ENCODE peak calls at places on chromosomes 3 and 15, in eight cellular contexts. One of them, this sample, is unnamed.

GRCh38 chr15:63364293-63365003 is 17.2 kb downstream of the CA12 start:
- DNase-seq in stimulated activated CD8-positive, alpha-beta memory T cell treated with anti-CD3 and anti-CD28 coated beads, Interleukin-15, amount 100 ng/mL, for 24 hours: no peak
- DNase-seq in RPMI8226: no peak
- DNase-seq in RWPE1: no peak
- DNase-seq in foreskin fibroblast: no peak
- DNase-seq in ACHN: no peak
- DNase-seq in T-helper 2 cell: no peak
- DNase-seq in pancreas: no peak
- DNase-seq in this sample: no peak

GRCh38 chr3:44842376-44842775 is 19.3 kb upstream of the TMEM42 start:
- DNase-seq in stimulated activated CD8-positive, alpha-beta memory T cell treated with anti-CD3 and anti-CD28 coated beads, Interleukin-15, amount 100 ng/mL, for 24 hours: no peak
- DNase-seq in RPMI8226: no peak
- DNase-seq in RWPE1: no peak
- DNase-seq in foreskin fibroblast: no peak
- DNase-seq in ACHN: no peak
- DNase-seq in T-helper 2 cell: no peak
- DNase-seq in pancreas: no peak
- DNase-seq in this sample: no peak

GRCh38 chr3:133935843-133936825 is 40.5 kb upstream of the RAB6B start:
- DNase-seq in stimulated activated CD8-positive, alpha-beta memory T cell treated with anti-CD3 and anti-CD28 coated beads, Interleukin-15, amount 100 ng/mL, for 24 hours: no peak
- DNase-seq in RPMI8226: no peak
- DNase-seq in RWPE1: no peak
- DNase-seq in foreskin fibroblast: no peak
- DNase-seq in ACHN: no peak
- DNase-seq in T-helper 2 cell: no peak
- DNase-seq in pancreas: no peak
- DNase-seq in this sample: no peak

GRCh38 chr3:197811343-197811742 is 20.3 kb downstream of the LRCH3 start:
- DNase-seq in stimulated activated CD8-positive, alpha-beta memory T cell treated with anti-CD3 and anti-CD28 coated beads, Interleukin-15, amount 100 ng/mL, for 24 hours: no peak
- DNase-seq in RPMI8226: no peak
- DNase-seq in RWPE1: no peak
- DNase-seq in foreskin fibroblast: peak
- DNase-seq in ACHN: no peak
- DNase-seq in T-helper 2 cell: no peak
- DNase-seq in pancreas: no peak
- DNase-seq in this sample: no peak

GRCh38 chr3:148833223-148833622 is 5.6 kb downstream of the CPB1 start:
- DNase-seq in stimulated activated CD8-positive, alpha-beta memory T cell treated with anti-CD3 and anti-CD28 coated beads, Interleukin-15, amount 100 ng/mL, for 24 hours: no peak
- DNase-seq in RPMI8226: no peak
- DNase-seq in RWPE1: no peak
- DNase-seq in foreskin fibroblast: peak
- DNase-seq in ACHN: no peak
- DNase-seq in T-helper 2 cell: no peak
- DNase-seq in pancreas: no peak
- DNase-seq in this sample: no peak

GRCh38 chr15:37789881-37790280 is 144.6 kb upstream of the TMCO5A start:
- DNase-seq in stimulated activated CD8-positive, alpha-beta memory T cell treated with anti-CD3 and anti-CD28 coated beads, Interleukin-15, amount 100 ng/mL, for 24 hours: no peak
- DNase-seq in RPMI8226: no peak
- DNase-seq in RWPE1: peak
- DNase-seq in foreskin fibroblast: peak
- DNase-seq in ACHN: peak
- DNase-seq in T-helper 2 cell: no peak
- DNase-seq in pancreas: no peak
- DNase-seq in this sample: no peak

GRCh38 chr3:183515968-183516851 is 39.3 kb downstream of the KLHL6 start:
- DNase-seq in stimulated activated CD8-positive, alpha-beta memory T cell treated with anti-CD3 and anti-CD28 coated beads, Interleukin-15, amount 100 ng/mL, for 24 hours: peak
- DNase-seq in RPMI8226: no peak
- DNase-seq in RWPE1: no peak
- DNase-seq in foreskin fibroblast: no peak
- DNase-seq in ACHN: no peak
- DNase-seq in T-helper 2 cell: peak
- DNase-seq in pancreas: no peak
- DNase-seq in this sample: peak

GRCh38 chr3:38554127-38554827 is 58.1 kb downstream of the EXOG start:
- DNase-seq in stimulated activated CD8-positive, alpha-beta memory T cell treated with anti-CD3 and anti-CD28 coated beads, Interleukin-15, amount 100 ng/mL, for 24 hours: no peak
- DNase-seq in RPMI8226: no peak
- DNase-seq in RWPE1: no peak
- DNase-seq in foreskin fibroblast: no peak
- DNase-seq in ACHN: no peak
- DNase-seq in T-helper 2 cell: no peak
- DNase-seq in pancreas: no peak
- DNase-seq in this sample: no peak

GRCh38 chr3:192364296-192364695 is 363.0 kb downstream of the FGF12 start:
- DNase-seq in stimulated activated CD8-positive, alpha-beta memory T cell treated with anti-CD3 and anti-CD28 coated beads, Interleukin-15, amount 100 ng/mL, for 24 hours: no peak
- DNase-seq in RPMI8226: no peak
- DNase-seq in RWPE1: no peak
- DNase-seq in foreskin fibroblast: no peak
- DNase-seq in ACHN: no peak
- DNase-seq in T-helper 2 cell: no peak
- DNase-seq in pancreas: no peak
- DNase-seq in this sample: no peak